ENCODE peak calls at places on chromosomes 5 and 9, in five cellular contexts. J is PC-3, C is iris pigment epithelial cell, R is Calu3, M is HT1080. W is an unnamed sample.

GRCh38 chr5:93789173-93790070 is 48.0 kb upstream of the POU5F2 start:
- DNase-seq in C (peak; percentile 84), R (no peak), J (peak; percentile 90), M (peak; percentile 70), W (peak; percentile 69)

GRCh38 chr9:101514056-101514455 is 19.6 kb upstream of the RNF20 start:
- DNase-seq in J (no peak), M (no peak), R (no peak), C (peak; percentile 69), W (peak; percentile 25)

GRCh38 chr5:78830647-78831046 is 154.5 kb downstream of the ARSB start:
- DNase-seq in M (no peak), J (no peak), C (no peak), R (no peak), W (no peak)

GRCh38 chr5:173245319-173246134 is 10.5 kb upstream of the NKX2-5 start:
- DNase-seq in J (no peak), M (no peak), R (no peak), C (no peak), W (no peak)

GRCh38 chr5:132500931-132501628 is 10.5 kb upstream of the IRF1 start:
- DNase-seq in M (peak; percentile 53), J (peak; percentile 56), C (peak; percentile 59), R (peak; percentile 78), W (peak; percentile 43)

GRCh38 chr9:78006734-78007133 is 24.9 kb downstream of the GNAQ start:
- DNase-seq in R (no peak), M (no peak), C (no peak), J (no peak), W (no peak)

GRCh38 chr9:76732341-76732958 is 31.8 kb upstream of the PCA3 start:
- DNase-seq in R (no peak), C (peak; percentile 33), J (no peak), M (no peak), W (no peak)

GRCh38 chr9:87063246-87063645 is 115.9 kb upstream of the GAS1 start:
- DNase-seq in J (no peak), M (no peak), C (peak; percentile 23), R (no peak), W (no peak)

GRCh38 chr5:61771062-61771461 is 439.0 kb downstream of the ZSWIM6 start:
- DNase-seq in J (no peak), C (no peak), M (no peak), R (no peak), W (no peak)

GRCh38 chr9:94084314-94084713 is at the start of gene PTPDC1:
- DNase-seq in M (peak; percentile 6), C (peak; percentile 64), J (no peak), R (no peak), W (peak; percentile 73)

GRCh38 chr5:130871346-130872086 is 293.5 kb downstream of the HINT1 start:
- DNase-seq in R (peak; percentile 62), C (peak; percentile 30), M (peak; percentile 42), J (peak; percentile 50), W (peak; percentile 35)

GRCh38 chr9:137078701-137079400 is 1.5 kb downstream of the UAP1L1 start:
- DNase-seq in R (no peak), J (no peak), M (no peak), C (no peak), W (no peak)

GRCh38 chr9:132582786-132583583 is 579 bp downstream of the BARHL1 start:
- DNase-seq in R (no peak), J (no peak), C (no peak), M (no peak), W (no peak)

GRCh38 chr5:97182571-97183099 is 412 bp downstream of the RIOK2 start:
- DNase-seq in J (peak; percentile 39), M (no peak), R (no peak), C (peak; percentile 61), W (peak; percentile 38)

GRCh38 chr5:5416733-5417132 is 5.7 kb upstream of the ICE1 start:
- DNase-seq in R (no peak), C (no peak), J (no peak), M (peak; percentile 68), W (no peak)

GRCh38 chr5:39371367-39371635 is 7.0 kb upstream of the C9 start:
- DNase-seq in M (no peak), J (no peak), C (no peak), R (no peak), W (no peak)

GRCh38 chr5:89967806-89968444 is 441.6 kb downstream of the CETN3 start:
- DNase-seq in R (no peak), J (peak; percentile 28), M (peak; percentile 61), C (peak; percentile 79), W (no peak)

GRCh38 chr9:86406366-86406765 is 52.2 kb upstream of the TUT7 start:
- DNase-seq in C (peak; percentile 80), M (peak; percentile 58), R (no peak), J (peak; percentile 17), W (peak; percentile 70)

GRCh38 chr9:75612754-75613153 is 277.7 kb upstream of the PCSK5 start:
- DNase-seq in C (no peak), M (no peak), R (no peak), J (no peak), W (no peak)

GRCh38 chr9:87441251-87441650 is 56.4 kb upstream of the DAPK1 start:
- DNase-seq in C (peak; percentile 29), M (no peak), J (no peak), R (no peak), W (no peak)

GRCh38 chr9:16579872-16580432 is 290.5 kb downstream of the BNC2 start:
- DNase-seq in C (peak; percentile 45), R (no peak), M (no peak), J (no peak), W (no peak)

GRCh38 chr5:50300878-50301277 is 140.2 kb downstream of the EMB start:
- DNase-seq in M (peak; percentile 20), J (peak; percentile 35), R (peak; percentile 50), C (no peak), W (peak; percentile 31)

GRCh38 chr5:132497488-132497997 is 7.0 kb upstream of the IRF1 start:
- DNase-seq in C (peak; percentile 90), R (peak; percentile 83), M (peak; percentile 96), J (peak; percentile 86), W (peak; percentile 95)

GRCh38 chr9:114116061-114116747 is 17.1 kb upstream of the KIF12 start:
- DNase-seq in M (no peak), R (no peak), C (no peak), J (no peak), W (no peak)

GRCh38 chr5:137751869-137752491 is 2.2 kb downstream of the HNRNPA0 start:
- DNase-seq in J (peak; percentile 68), R (peak; percentile 30), C (peak; percentile 81), M (peak; percentile 59), W (no peak)

GRCh38 chr9:121299125-121299466 is 31.1 kb downstream of the GSN start:
- DNase-seq in R (no peak), J (no peak), C (no peak), M (no peak), W (no peak)

GRCh38 chr5:137778772-137779564 is 24.8 kb upstream of the HNRNPA0 start:
- DNase-seq in M (peak; percentile 18), J (peak; percentile 54), R (peak; percentile 37), C (peak; percentile 36), W (peak; percentile 45)

GRCh38 chr5:31809037-31809910 is 170.3 kb downstream of the PDZD2 start:
- DNase-seq in C (peak; percentile 79), R (peak; percentile 71), M (peak; percentile 70), J (peak; percentile 84), W (peak; percentile 82)

GRCh38 chr9:23826120-23826629 is at the start of gene ELAVL2:
- DNase-seq in M (no peak), C (peak; percentile 75), J (peak; percentile 98), R (no peak), W (peak; percentile 98)

W was measured in RWPE1.